ENCODE peak calls at places on chromosome X, in seven cellular contexts. V is HCT116, P is K562, A is GM12878, B is SK-N-SH, T is HepG2, I is H1. U is an unnamed sample.

GRCh38 chrX:111634823-111635410 is 46.1 kb upstream of the ALG13 start:
- DNase-seq in A (no peak), P (no peak), T (no peak), V (no peak), I (no peak), B (no peak), U (no peak)

GRCh38 chrX:114611018-114611619 is 27.2 kb downstream of the HTR2C start:
- DNase-seq in P (peak; percentile 53), T (peak; percentile 3), V (peak; percentile 34), B (peak; percentile 46), A (no peak), I (no peak), U (peak; percentile 31)

GRCh38 chrX:103529550-103529949 is 10.3 kb upstream of the RAB40A start:
- DNase-seq in V (no peak), T (no peak), B (no peak), A (no peak), P (no peak), I (no peak), U (no peak)

GRCh38 chrX:48940404-48940955 is 16.9 kb downstream of the OTUD5 start:
- DNase-seq in T (no peak), I (no peak), B (no peak), P (peak; percentile 93), A (no peak), V (no peak), U (no peak)

GRCh38 chrX:41449138-41449537 is 2.0 kb downstream of the NYX start:
- DNase-seq in B (no peak), I (no peak), A (no peak), T (no peak), V (no peak), P (no peak), U (no peak)

GRCh38 chrX:100625985-100626491 is 10.6 kb downstream of the TSPAN6 start:
- DNase-seq in I (no peak), A (peak; percentile 66), V (no peak), T (no peak), P (no peak), B (no peak), U (no peak)

GRCh38 chrX:104335765-104336164 is 81.0 kb upstream of the ESX1 start:
- DNase-seq in P (no peak), A (no peak), T (no peak), I (no peak), B (no peak), V (no peak), U (no peak)

GRCh38 chrX:50903387-50904027 is 7.0 kb upstream of the BMP15 start:
- DNase-seq in I (no peak), T (peak; percentile 10), P (peak; percentile 26), A (no peak), B (peak; percentile 45), V (peak; percentile 27), U (peak; percentile 50)

GRCh38 chrX:133921764-133922389 is 63.5 kb downstream of the GPC3 start:
- DNase-seq in A (no peak), B (peak; percentile 16), P (peak; percentile 35), V (peak; percentile 50), I (peak; percentile 38), T (peak; percentile 19), U (peak; percentile 52)

DNA sequence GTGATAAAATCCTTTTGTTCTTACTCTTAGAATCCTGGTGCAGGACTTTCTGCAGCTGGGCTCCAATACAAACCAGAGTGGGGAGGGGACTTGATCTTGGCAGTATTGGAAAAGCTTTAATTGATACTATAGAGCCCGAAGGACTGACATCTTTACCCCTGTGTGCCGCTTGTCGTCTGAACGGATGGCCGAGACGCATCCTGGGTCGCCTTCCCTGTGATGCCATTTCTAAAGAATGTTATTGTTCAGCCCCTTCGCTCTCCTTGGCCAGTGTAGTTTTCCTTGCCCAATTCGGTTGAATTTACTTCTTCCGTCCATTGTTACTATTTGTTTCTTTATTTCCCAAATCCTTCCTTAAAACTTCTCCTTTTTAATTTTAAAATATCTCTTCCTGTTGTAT is 80.9 kb downstream of the CLDN34 start:
- DNase-seq in B (no peak), P (no peak), T (no peak), I (no peak), A (no peak), V (no peak), U (peak; percentile 45)
- TF ChIP-seq JUND in B (no peak), P (no peak), T (no peak), I (no peak), A (no peak), V (no peak), U (no peak)

DNA sequence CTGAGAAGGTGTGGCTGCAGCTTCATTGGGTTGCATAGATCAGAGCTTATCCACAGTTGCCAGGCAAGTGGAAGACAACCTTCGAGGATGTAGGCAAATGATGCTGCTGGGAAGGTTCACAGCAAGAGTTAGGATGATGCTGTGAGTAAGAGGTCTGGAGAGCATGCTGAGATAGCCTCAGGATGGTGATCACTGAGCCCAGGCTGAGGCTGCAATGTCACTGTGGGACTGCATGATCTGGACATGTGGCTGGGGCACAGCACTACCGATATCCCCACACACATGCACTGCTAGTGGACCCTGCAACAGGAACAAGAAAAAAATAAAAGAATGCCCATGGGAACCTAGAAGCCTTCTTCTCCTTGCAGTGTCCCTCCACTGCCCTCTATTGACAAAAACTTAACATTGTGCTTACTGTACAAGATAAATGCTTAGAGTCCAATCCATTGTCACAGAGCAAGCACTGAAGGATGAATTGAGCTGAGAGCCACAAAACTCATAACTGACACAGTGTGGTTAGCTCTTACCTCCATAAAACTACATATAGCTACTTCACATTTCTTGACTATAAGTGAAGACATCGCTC is 105.6 kb downstream of the CNKSR2 start:
- DNase-seq in B (peak; percentile 33), P (peak; percentile 4), V (no peak), T (peak; percentile 48), A (no peak), I (no peak), U (peak; percentile 4)
- TF ChIP-seq JUND in B (no peak), P (no peak), V (no peak), T (no peak), A (no peak), I (no peak), U (no peak)

GRCh38 chrX:153646620-153647373 is at the start of gene DUSP9:
- DNase-seq in T (peak; percentile 83), B (peak; percentile 77), A (no peak), V (no peak), I (no peak), P (peak; percentile 75), U (peak; percentile 54)
- TF ChIP-seq JUND in T (no peak), B (no peak), A (no peak), V (no peak), I (no peak), P (no peak), U (no peak)

DNA sequence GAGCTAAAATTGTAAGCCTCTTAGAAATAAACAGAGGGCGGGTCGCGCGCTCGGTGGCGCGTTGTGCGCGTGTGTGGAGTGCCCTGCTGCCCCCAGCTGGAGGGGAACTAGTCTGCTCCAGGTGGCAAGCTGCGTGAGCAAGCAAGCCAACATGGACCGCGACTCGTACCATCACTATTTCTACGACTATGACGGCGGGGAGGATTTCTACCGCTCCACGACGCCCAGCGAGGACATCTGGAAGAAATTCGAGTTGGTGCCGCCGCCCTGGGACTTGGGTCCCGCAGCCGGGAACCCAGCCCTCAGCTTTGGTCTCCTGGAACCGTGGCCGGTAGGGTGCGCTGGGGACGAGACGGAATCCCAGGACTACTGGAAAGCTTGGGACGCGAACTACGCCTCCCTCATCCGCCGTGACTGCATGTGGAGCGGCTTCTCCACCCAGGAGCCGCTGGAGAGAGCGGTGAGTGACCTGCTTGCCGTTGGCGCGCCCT is 66.1 kb downstream of the DNAAF6 start:
- DNase-seq in B (peak; percentile 41), I (no peak), A (no peak), T (no peak), V (no peak), P (peak; percentile 21), U (no peak)
- TF ChIP-seq JUND in B (no peak), I (no peak), A (no peak), T (no peak), V (no peak), P (no peak), U (no peak)

DNA sequence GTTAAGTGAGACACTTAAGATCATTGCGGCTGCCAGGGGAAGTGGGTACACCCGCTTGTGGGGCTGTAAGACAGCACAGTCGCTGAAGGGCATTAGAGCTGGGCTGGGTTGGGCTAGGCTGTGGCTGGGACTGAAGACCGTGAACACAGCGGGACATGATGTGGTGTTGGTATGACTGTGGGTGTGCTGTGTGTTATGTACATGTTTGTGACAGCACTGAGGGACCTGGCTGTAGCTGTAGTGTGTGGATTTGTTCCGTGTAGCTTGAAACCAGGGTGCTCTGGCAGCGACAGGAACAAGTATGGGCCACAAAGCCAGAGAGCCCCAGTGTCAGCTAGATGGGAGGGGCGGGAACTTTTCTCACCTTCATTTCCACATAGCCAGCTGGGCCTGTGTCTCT is 82.1 kb downstream of the NHSL2 start:
- DNase-seq in A (no peak), P (no peak), I (no peak), B (no peak), V (no peak), T (no peak), U (no peak)
- TF ChIP-seq JUND in A (no peak), P (no peak), I (no peak), B (no peak), V (no peak), T (no peak), U (no peak)

DNA sequence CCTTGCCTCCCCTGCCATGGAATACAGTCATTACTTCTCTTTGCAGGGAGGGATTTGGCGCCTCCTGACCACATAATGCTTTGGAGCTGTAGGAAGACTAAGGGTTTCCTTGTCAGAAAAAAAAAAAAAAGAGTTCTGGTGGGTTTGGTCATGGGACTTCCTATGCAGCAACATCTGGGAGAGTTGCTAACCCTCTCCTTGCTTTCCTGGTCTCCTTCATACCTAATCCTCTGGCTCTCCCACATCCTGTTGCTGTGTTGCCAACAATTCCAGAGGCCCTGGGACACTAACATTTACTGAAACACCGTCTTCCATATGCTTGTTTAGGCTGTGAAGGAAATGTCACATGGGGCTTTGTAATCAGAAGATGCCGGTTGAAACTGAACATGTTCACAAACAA is 75.2 kb upstream of the MBNL3 start:
- DNase-seq in T (no peak), I (no peak), P (no peak), A (no peak), B (no peak), V (no peak), U (no peak)
- TF ChIP-seq JUND in T (no peak), I (no peak), P (no peak), A (no peak), B (no peak), V (no peak), U (no peak)

GRCh38 chrX:154123241-154124219 is 20.5 kb upstream of the OPN1LW start:
- DNase-seq in I (no peak), T (peak; percentile 24), A (no peak), P (peak; percentile 87), B (peak; percentile 67), V (no peak), U (no peak)
- TF ChIP-seq JUND in I (no peak), T (no peak), A (no peak), P (peak; percentile 76), B (no peak), V (no peak), U (no peak)

GRCh38 chrX:139909716-139910115 is 23.1 kb downstream of the ATP11C start:
- DNase-seq in I (no peak), B (no peak), A (no peak), T (no peak), V (no peak), P (no peak), U (no peak)
- TF ChIP-seq JUND in I (no peak), B (no peak), A (no peak), T (no peak), V (no peak), P (no peak), U (no peak)

DNA sequence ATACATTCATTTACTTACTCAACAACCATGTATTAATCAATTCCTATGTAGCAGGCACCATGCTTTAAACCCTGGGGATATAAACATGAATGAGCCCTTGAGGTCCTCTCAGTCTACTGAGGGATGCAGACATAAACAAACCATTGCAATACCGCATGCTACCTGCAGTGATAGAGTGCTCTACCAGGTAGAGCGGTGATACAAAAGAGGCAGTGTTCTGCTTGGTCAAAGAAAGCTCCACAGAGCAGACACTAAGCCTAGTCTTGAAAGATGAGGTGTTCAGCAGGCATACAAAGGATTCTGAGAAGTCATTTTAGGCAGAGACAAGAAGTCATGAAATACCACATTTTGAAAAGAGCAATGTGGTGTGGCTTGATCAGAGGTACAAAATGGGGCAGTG is 26.9 kb upstream of the AMOT start:
- DNase-seq in A (no peak), T (no peak), P (no peak), B (no peak), V (peak; percentile 22), I (no peak), U (no peak)
- TF ChIP-seq JUND in A (no peak), T (no peak), P (no peak), B (no peak), V (no peak), I (no peak), U (no peak)

U was measured in T47D.